ENCODE peak calls at places on chromosomes 3 and 15, in eight cellular contexts. H is foreskin fibroblast; R is neural crest cell; D is GDM1; J is EL; Z is activated naive CD4-positive, alpha-beta T cell treated with Interleukin-2 at 50 U/mL for 16 hours; U is activated T-cell treated with anti-CD3 and anti-CD28 coated beads for 4 hours; V is NCI-H1436. O is an unnamed sample.

GRCh38 chr15:55894406-55894965 is 98.9 kb downstream of the NEDD4 start:
- DNase-seq in H (no peak), R (no peak), D (no peak), J (no peak), Z (no peak), U (no peak), V (no peak), O (no peak)

GRCh38 chr3:100155105-100155504 is 40.8 kb upstream of the FILIP1L start:
- DNase-seq in H (peak), R (no peak), D (no peak), J (peak), Z (no peak), U (no peak), V (no peak), O (no peak)

GRCh38 chr3:178856804-178857203 is 214.8 kb downstream of the ZMAT3 start:
- DNase-seq in H (peak), R (no peak), D (no peak), J (no peak), Z (no peak), U (no peak), V (no peak), O (no peak)

GRCh38 chr15:52360229-52361203 is 64.9 kb upstream of the MYO5C start:
- DNase-seq in H (no peak), R (no peak), D (no peak), J (no peak), Z (no peak), U (no peak), V (no peak), O (no peak)

GRCh38 chr3:187746479-187747335 is 1.4 kb upstream of the BCL6 start:
- DNase-seq in H (peak), R (no peak), D (no peak), J (peak), Z (peak), U (no peak), V (no peak), O (peak)

GRCh38 chr3:12237076-12237475 is 51.8 kb upstream of the PPARG start:
- DNase-seq in H (no peak), R (no peak), D (no peak), J (no peak), Z (no peak), U (no peak), V (no peak), O (no peak)

GRCh38 chr3:99878005-99878404 is 60.3 kb downstream of the CMSS1 start:
- DNase-seq in H (peak), R (no peak), D (no peak), J (peak), Z (no peak), U (no peak), V (no peak), O (no peak)

GRCh38 chr15:59812889-59813288 is 123.8 kb upstream of the BNIP2 start:
- DNase-seq in H (no peak), R (no peak), D (no peak), J (no peak), Z (no peak), U (no peak), V (no peak), O (no peak)

GRCh38 chr3:17151598-17152373 is 267.0 kb downstream of the PLCL2 start:
- DNase-seq in H (no peak), R (no peak), D (no peak), J (no peak), Z (peak), U (peak), V (no peak), O (peak)

GRCh38 chr3:72523409-72524172 is 324.7 kb downstream of the SHQ1 start:
- DNase-seq in H (no peak), R (no peak), D (peak), J (no peak), Z (no peak), U (no peak), V (no peak), O (no peak)

GRCh38 chr15:62344806-62345539 is 179.9 kb upstream of the C2CD4B start:
- DNase-seq in H (peak), R (peak), D (no peak), J (peak), Z (peak), U (peak), V (peak), O (peak)